ENCODE peak calls at places on chromosomes 16 and 17, in ten cellular contexts. G is GM12878; F is upper lobe of left lung; V is pancreas; N is heart right ventricle; L is lower lobe of right lung; R is upper lobe of right lung; H is naive thymus-derived CD4-positive, alpha-beta T cell; T is CD8-positive, alpha-beta T cell; A is IMR-90. C is an unnamed sample.

GRCh38 chr17:50055055-50055425 is 870 bp upstream of the ITGA3 start:
- ATAC-seq in T (peak; percentile 10), L (peak; percentile 82), R (peak; percentile 69), N (no peak), V (peak; percentile 70), G (peak; percentile 1), F (peak; percentile 42), H (peak; percentile 24), A (no peak), C (peak; percentile 37)

GRCh38 chr16:83954577-83955016 is 1.6 kb downstream of the OSGIN1 start:
- ATAC-seq in L (peak; percentile 63), R (peak; percentile 60), N (peak; percentile 46), A (no peak), V (peak; percentile 47), F (peak; percentile 20), G (no peak), H (peak; percentile 45), T (no peak), C (no peak)

GRCh38 chr17:59666235-59666634 is 41.0 kb downstream of the PTRH2 start:
- ATAC-seq in A (no peak), F (no peak), R (no peak), N (no peak), G (no peak), V (no peak), L (no peak), T (no peak), H (no peak), C (no peak)

GRCh38 chr17:17416007-17416399 is 60.8 kb upstream of the MED9 start:
- ATAC-seq in L (peak; percentile 51), T (peak; percentile 64), V (peak; percentile 51), R (peak; percentile 63), N (no peak), F (peak; percentile 47), H (peak; percentile 70), G (peak; percentile 82), A (peak; percentile 59), C (no peak)

GRCh38 chr17:7618608-7619007 is 3.9 kb upstream of the FXR2 start:
- ATAC-seq in N (no peak), A (no peak), F (no peak), T (no peak), V (no peak), R (no peak), G (no peak), H (no peak), L (no peak), C (no peak)

GRCh38 chr16:85844169-85844481 is 44.6 kb downstream of the COX4I1 start:
- ATAC-seq in T (no peak), F (no peak), A (no peak), V (no peak), G (no peak), H (no peak), N (no peak), L (no peak), R (no peak), C (no peak)

GRCh38 chr16:78134944-78135619 is 35.6 kb downstream of the WWOX start:
- ATAC-seq in L (peak; percentile 79), T (no peak), N (no peak), G (no peak), A (no peak), F (no peak), H (no peak), V (no peak), R (peak; percentile 81), C (no peak)

GRCh38 chr16:75385507-75386152 is 47.7 kb downstream of the CFDP1 start:
- ATAC-seq in F (peak; percentile 81), R (peak; percentile 77), L (peak; percentile 72), H (peak; percentile 67), A (peak; percentile 33), T (peak; percentile 26), V (peak; percentile 86), N (no peak), G (peak; percentile 67), C (peak; percentile 46)

GRCh38 chr16:30473231-30474061 is 904 bp downstream of the ITGAL start:
- ATAC-seq in F (peak; percentile 49), H (peak; percentile 54), T (peak; percentile 19), R (peak; percentile 68), N (no peak), A (no peak), L (peak; percentile 55), G (peak; percentile 65), V (peak; percentile 70), C (no peak)

GRCh38 chr16:24123275-24123674 is 132.9 kb upstream of the CACNG3 start:
- ATAC-seq in G (no peak), V (no peak), F (no peak), A (no peak), H (no peak), L (no peak), R (no peak), T (no peak), N (no peak), C (no peak)

GRCh38 chr17:30930495-30930894 is 8.8 kb downstream of the ADAP2 start:
- ATAC-seq in L (no peak), A (no peak), N (no peak), H (no peak), T (no peak), V (no peak), G (no peak), R (no peak), F (no peak), C (no peak)

GRCh38 chr16:981695-982151 is at the start of gene SOX8:
- ATAC-seq in F (no peak), R (no peak), H (peak; percentile 2), L (no peak), N (no peak), A (peak; percentile 19), V (no peak), G (no peak), T (no peak), C (peak; percentile 28)
- H3K27me3 ChIP-seq in F (peaks cover 24% of the 10 kb centered on the region), R (peaks cover 41% of the 10 kb centered on the region), H (no peaks in the 10 kb centered on the region), L (peaks cover 51% of the 10 kb centered on the region), N (peaks cover 16% of the 10 kb centered on the region), A (peaks cover 81% of the 10 kb centered on the region), V (no peaks in the 10 kb centered on the region), G (peaks cover 7% of the 10 kb centered on the region), T (no peaks in the 10 kb centered on the region), C (peaks cover 85% of the 10 kb centered on the region)

GRCh38 chr17:76732734-76733617 is 4.2 kb downstream of the SRSF2 start:
- ATAC-seq in R (no peak), N (no peak), G (no peak), T (no peak), V (no peak), A (no peak), F (no peak), H (no peak), L (no peak), C (no peak)

GRCh38 chr17:76733618-76733957 is 3.5 kb downstream of the SRSF2 start:
- ATAC-seq in G (no peak), V (no peak), A (no peak), R (no peak), N (no peak), H (no peak), F (no peak), L (no peak), T (no peak), C (no peak)

GRCh38 chr17:76735586-76736348 is 1.4 kb downstream of the SRSF2 start:
- ATAC-seq in R (no peak), F (no peak), H (no peak), T (no peak), A (no peak), N (no peak), G (no peak), V (no peak), L (no peak), C (no peak)

GRCh38 chr17:76735006-76735405 is 2.1 kb downstream of the SRSF2 start:
- ATAC-seq in H (no peak), V (no peak), T (no peak), L (no peak), N (no peak), G (peak; percentile 9), A (no peak), F (no peak), R (no peak), C (no peak)

DNA sequence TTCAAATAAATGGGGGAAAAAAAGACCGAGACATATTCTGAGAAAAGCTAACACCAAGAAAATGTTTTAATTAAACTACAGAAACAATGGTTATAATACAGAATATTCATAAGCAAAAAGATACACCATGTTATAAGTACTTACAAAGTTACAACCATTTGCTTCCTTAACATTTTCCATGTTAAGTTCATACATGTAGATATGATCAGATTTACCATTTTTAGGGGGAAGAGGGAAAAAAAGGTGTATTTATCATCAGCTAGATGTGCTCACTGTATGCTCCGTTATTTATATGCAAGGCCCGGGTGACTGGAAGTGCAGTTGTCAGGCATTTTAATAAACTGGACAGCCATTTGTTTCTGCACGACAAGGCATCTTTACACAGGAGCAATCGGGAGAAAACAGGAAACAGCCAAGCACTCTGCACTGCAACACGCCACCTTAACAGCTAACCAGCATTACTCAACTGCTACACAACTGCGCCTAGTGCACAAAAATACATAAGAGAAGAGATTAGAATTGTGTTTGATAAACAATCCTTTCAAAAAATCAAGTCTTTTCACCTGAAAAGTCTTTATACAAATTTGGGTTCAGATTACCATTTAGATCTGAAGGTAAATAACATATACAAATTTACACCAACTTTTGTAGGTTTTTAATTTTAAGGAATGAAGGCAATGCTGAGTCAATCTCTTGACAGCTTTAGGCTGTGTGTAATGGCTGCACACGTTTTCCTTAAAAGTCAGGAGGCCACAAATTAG is 2.9 kb downstream of the SRSF2 start:
- ATAC-seq in G (no peak), T (no peak), R (no peak), A (no peak), L (no peak), V (no peak), F (no peak), N (no peak), H (no peak), C (no peak)
- H3K4me1 ChIP-seq in G (no peaks in the 10 kb centered on the region), T (peaks cover 58% of the 10 kb centered on the region), R (peaks cover 55% of the 10 kb centered on the region), A (peaks cover 2% of the 10 kb centered on the region), L (peaks cover 72% of the 10 kb centered on the region), V (peaks cover 29% of the 10 kb centered on the region), F (peaks cover 53% of the 10 kb centered on the region), N (peaks cover 46% of the 10 kb centered on the region), H (peaks cover 58% of the 10 kb centered on the region), C (peaks cover 30% of the 10 kb centered on the region)

GRCh38 chr17:56499799-56500388 is 93.6 kb upstream of the NOG start:
- ATAC-seq in N (no peak), L (peak; percentile 27), T (no peak), V (no peak), F (no peak), A (no peak), G (no peak), H (no peak), R (peak; percentile 41), C (no peak)
- H3K27me3 ChIP-seq in N (no peaks in the 10 kb centered on the region), L (no peaks in the 10 kb centered on the region), T (no peaks in the 10 kb centered on the region), V (no peaks in the 10 kb centered on the region), F (no peaks in the 10 kb centered on the region), A (no peaks in the 10 kb centered on the region), G (peaks cover 4% of the 10 kb centered on the region), H (no peaks in the 10 kb centered on the region), R (no peaks in the 10 kb centered on the region), C (no peaks in the 10 kb centered on the region)

GRCh38 chr16:2692251-2692947 is 10.1 kb downstream of the KCTD5 start:
- ATAC-seq in F (no peak), N (peak; percentile 80), G (no peak), L (no peak), R (no peak), A (peak; percentile 16), V (no peak), T (no peak), H (no peak), C (no peak)
- H3K4me1 ChIP-seq in F (peaks cover 27% of the 10 kb centered on the region), N (peaks cover 36% of the 10 kb centered on the region), G (peaks cover 5% of the 10 kb centered on the region), L (peaks cover 20% of the 10 kb centered on the region), R (peaks cover 25% of the 10 kb centered on the region), A (peaks cover 6% of the 10 kb centered on the region), V (peaks cover 6% of the 10 kb centered on the region), T (peaks cover 5% of the 10 kb centered on the region), H (peaks cover 6% of the 10 kb centered on the region), C (peaks cover 10% of the 10 kb centered on the region)

DNA sequence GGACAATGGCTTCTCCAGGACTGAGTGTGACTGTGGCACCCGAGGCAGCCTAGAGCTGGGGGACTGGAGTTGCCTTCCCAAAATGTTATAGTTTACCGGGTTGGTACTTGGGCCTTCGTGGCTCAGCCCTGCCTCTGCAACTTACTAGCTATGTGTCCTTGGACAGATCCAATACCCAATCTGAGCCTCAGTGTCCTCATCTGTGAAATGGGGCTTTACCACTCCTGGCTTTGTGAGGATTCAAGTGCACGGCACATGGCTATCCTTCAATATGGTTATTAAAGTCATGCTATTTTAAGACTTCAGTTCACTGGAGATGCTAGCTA is 9.6 kb downstream of the IRX5 start:
- ATAC-seq in V (no peak), R (no peak), F (no peak), T (no peak), H (no peak), G (no peak), L (no peak), A (no peak), N (no peak), C (no peak)
- H3K27me3 ChIP-seq in V (peaks cover 8% of the 10 kb centered on the region), R (peaks cover 70% of the 10 kb centered on the region), F (peaks cover 40% of the 10 kb centered on the region), T (peaks cover 21% of the 10 kb centered on the region), H (peaks cover 4% of the 10 kb centered on the region), G (peaks cover 24% of the 10 kb centered on the region), L (peaks cover 71% of the 10 kb centered on the region), A (peaks cover 74% of the 10 kb centered on the region), N (no peaks in the 10 kb centered on the region), C (peaks cover 96% of the 10 kb centered on the region)